ENCODE peak calls at places on chromosomes 12 and 14, in nine cellular contexts. One of them, this sample, is unnamed.
A peak's percentile ranks its signal among the peaks of the same experiment; 100 is the strongest.

GRCh38 chr12:131141483-131141882 is 187.8 kb downstream of the ADGRD1 start:
- DNase-seq in PC-9: no peak
- DNase-seq in NCI-H1092 treated with DMSO at 0.1 percent for 48 hours: no peak
- DNase-seq in foreskin fibroblast: no peak
- DNase-seq in esophagus squamous epithelium: no peak
- DNase-seq in GM04503: no peak
- DNase-seq in G401: no peak
- DNase-seq in iPS-NIHi11: no peak
- DNase-seq in heart left ventricle: no peak
- DNase-seq in this sample: no peak

GRCh38 chr12:123713398-123714301 is 1.5 kb downstream of the ATP6V0A2 start:
- DNase-seq in PC-9: no peak
- DNase-seq in heart left ventricle: no peak
- DNase-seq in G401: peak; percentile 40
- DNase-seq in foreskin fibroblast: no peak
- DNase-seq in esophagus squamous epithelium: no peak
- DNase-seq in iPS-NIHi11: no peak
- DNase-seq in GM04503: no peak
- DNase-seq in NCI-H1092 treated with DMSO at 0.1 percent for 48 hours: no peak
- DNase-seq in this sample: no peak

GRCh38 chr12:12506541-12506940 is 56.1 kb downstream of the DUSP16 start:
- DNase-seq in heart left ventricle: peak; percentile 27
- DNase-seq in esophagus squamous epithelium: no peak
- DNase-seq in iPS-NIHi11: no peak
- DNase-seq in PC-9: no peak
- DNase-seq in GM04503: peak; percentile 23
- DNase-seq in foreskin fibroblast: peak; percentile 37
- DNase-seq in G401: no peak
- DNase-seq in NCI-H1092 treated with DMSO at 0.1 percent for 48 hours: no peak
- DNase-seq in this sample: no peak

GRCh38 chr14:62696261-62696968 is 348.8 kb downstream of the KCNH5 start:
- DNase-seq in heart left ventricle: no peak
- DNase-seq in G401: no peak
- DNase-seq in foreskin fibroblast: no peak
- DNase-seq in NCI-H1092 treated with DMSO at 0.1 percent for 48 hours: no peak
- DNase-seq in esophagus squamous epithelium: no peak
- DNase-seq in PC-9: no peak
- DNase-seq in iPS-NIHi11: peak; percentile 62
- DNase-seq in GM04503: no peak
- DNase-seq in this sample: no peak

GRCh38 chr12:124564232-124564958 is 3.0 kb downstream of the NCOR2 start:
- DNase-seq in iPS-NIHi11: peak; percentile 50
- DNase-seq in G401: peak; percentile 31
- DNase-seq in PC-9: no peak
- DNase-seq in heart left ventricle: no peak
- DNase-seq in esophagus squamous epithelium: no peak
- DNase-seq in GM04503: no peak
- DNase-seq in NCI-H1092 treated with DMSO at 0.1 percent for 48 hours: no peak
- DNase-seq in foreskin fibroblast: no peak
- DNase-seq in this sample: no peak

GRCh38 chr12:24418157-24418556 is 468.7 kb upstream of the SOX5 start:
- DNase-seq in foreskin fibroblast: no peak
- DNase-seq in GM04503: no peak
- DNase-seq in iPS-NIHi11: no peak
- DNase-seq in esophagus squamous epithelium: no peak
- DNase-seq in PC-9: no peak
- DNase-seq in G401: no peak
- DNase-seq in heart left ventricle: no peak
- DNase-seq in NCI-H1092 treated with DMSO at 0.1 percent for 48 hours: no peak
- DNase-seq in this sample: no peak

GRCh38 chr14:22510527-22511110 is 78.4 kb downstream of the DAD1 start:
- DNase-seq in GM04503: peak; percentile 82
- DNase-seq in NCI-H1092 treated with DMSO at 0.1 percent for 48 hours: no peak
- DNase-seq in iPS-NIHi11: no peak
- DNase-seq in G401: no peak
- DNase-seq in foreskin fibroblast: no peak
- DNase-seq in PC-9: no peak
- DNase-seq in esophagus squamous epithelium: no peak
- DNase-seq in heart left ventricle: no peak
- DNase-seq in this sample: no peak

GRCh38 chr12:109833307-109834189 is at the start of gene TRPV4:
- DNase-seq in iPS-NIHi11: peak; percentile 94
- DNase-seq in PC-9: no peak
- DNase-seq in GM04503: no peak
- DNase-seq in NCI-H1092 treated with DMSO at 0.1 percent for 48 hours: no peak
- DNase-seq in G401: no peak
- DNase-seq in heart left ventricle: peak; percentile 20
- DNase-seq in esophagus squamous epithelium: no peak
- DNase-seq in foreskin fibroblast: peak; percentile 24
- DNase-seq in this sample: no peak

GRCh38 chr14:23636317-23637211 is at the start of gene DHRS2:
- DNase-seq in foreskin fibroblast: no peak
- DNase-seq in NCI-H1092 treated with DMSO at 0.1 percent for 48 hours: no peak
- DNase-seq in heart left ventricle: no peak
- DNase-seq in GM04503: no peak
- DNase-seq in PC-9: peak; percentile 81
- DNase-seq in iPS-NIHi11: no peak
- DNase-seq in G401: no peak
- DNase-seq in esophagus squamous epithelium: no peak
- DNase-seq in this sample: no peak

GRCh38 chr12:57816855-57817151 is 1.7 kb downstream of the AVIL start:
- DNase-seq in foreskin fibroblast: peak; percentile 58
- DNase-seq in GM04503: no peak
- DNase-seq in esophagus squamous epithelium: no peak
- DNase-seq in iPS-NIHi11: no peak
- DNase-seq in NCI-H1092 treated with DMSO at 0.1 percent for 48 hours: no peak
- DNase-seq in G401: no peak
- DNase-seq in heart left ventricle: peak; percentile 63
- DNase-seq in PC-9: no peak
- DNase-seq in this sample: no peak

GRCh38 chr14:51018521-51018920 is 74.2 kb upstream of the PYGL start:
- DNase-seq in G401: no peak
- DNase-seq in GM04503: no peak
- DNase-seq in iPS-NIHi11: no peak
- DNase-seq in foreskin fibroblast: peak; percentile 19
- DNase-seq in esophagus squamous epithelium: no peak
- DNase-seq in NCI-H1092 treated with DMSO at 0.1 percent for 48 hours: no peak
- DNase-seq in PC-9: no peak
- DNase-seq in heart left ventricle: no peak
- DNase-seq in this sample: no peak

GRCh38 chr14:61609143-61609851 is 86.0 kb upstream of the HIF1A start:
- DNase-seq in heart left ventricle: no peak
- DNase-seq in foreskin fibroblast: peak; percentile 80
- DNase-seq in G401: peak; percentile 89
- DNase-seq in GM04503: no peak
- DNase-seq in PC-9: no peak
- DNase-seq in NCI-H1092 treated with DMSO at 0.1 percent for 48 hours: peak; percentile 94
- DNase-seq in iPS-NIHi11: peak; percentile 42
- DNase-seq in esophagus squamous epithelium: no peak
- DNase-seq in this sample: no peak

GRCh38 chr12:54221402-54221984 is 32.7 kb upstream of the SMUG1 start:
- DNase-seq in esophagus squamous epithelium: no peak
- DNase-seq in G401: no peak
- DNase-seq in foreskin fibroblast: no peak
- DNase-seq in PC-9: no peak
- DNase-seq in NCI-H1092 treated with DMSO at 0.1 percent for 48 hours: no peak
- DNase-seq in GM04503: no peak
- DNase-seq in heart left ventricle: no peak
- DNase-seq in iPS-NIHi11: no peak
- DNase-seq in this sample: no peak

GRCh38 chr12:59904874-59905521 is 309.2 kb downstream of the SLC16A7 start:
- DNase-seq in GM04503: peak; percentile 90
- DNase-seq in G401: no peak
- DNase-seq in heart left ventricle: no peak
- DNase-seq in iPS-NIHi11: no peak
- DNase-seq in esophagus squamous epithelium: no peak
- DNase-seq in foreskin fibroblast: peak; percentile 89
- DNase-seq in NCI-H1092 treated with DMSO at 0.1 percent for 48 hours: no peak
- DNase-seq in PC-9: no peak
- DNase-seq in this sample: no peak

GRCh38 chr14:76396714-76397187 is 20.8 kb downstream of the ESRRB start:
- DNase-seq in GM04503: no peak
- DNase-seq in iPS-NIHi11: no peak
- DNase-seq in NCI-H1092 treated with DMSO at 0.1 percent for 48 hours: no peak
- DNase-seq in heart left ventricle: no peak
- DNase-seq in G401: no peak
- DNase-seq in esophagus squamous epithelium: no peak
- DNase-seq in foreskin fibroblast: no peak
- DNase-seq in PC-9: no peak
- DNase-seq in this sample: no peak

GRCh38 chr14:104350463-104351185 is 212.2 kb downstream of the KIF26A start:
- DNase-seq in G401: peak; percentile 10
- DNase-seq in heart left ventricle: no peak
- DNase-seq in foreskin fibroblast: no peak
- DNase-seq in PC-9: no peak
- DNase-seq in iPS-NIHi11: no peak
- DNase-seq in GM04503: no peak
- DNase-seq in NCI-H1092 treated with DMSO at 0.1 percent for 48 hours: peak; percentile 65
- DNase-seq in esophagus squamous epithelium: no peak
- DNase-seq in this sample: no peak

GRCh38 chr14:105974902-105975301 is 448.5 kb downstream of the TMEM121 start:
- DNase-seq in PC-9: no peak
- DNase-seq in heart left ventricle: no peak
- DNase-seq in G401: peak; percentile 2
- DNase-seq in foreskin fibroblast: no peak
- DNase-seq in iPS-NIHi11: no peak
- DNase-seq in GM04503: no peak
- DNase-seq in NCI-H1092 treated with DMSO at 0.1 percent for 48 hours: peak; percentile 57
- DNase-seq in esophagus squamous epithelium: no peak
- DNase-seq in this sample: no peak

GRCh38 chr12:10873374-10873773 is 10.7 kb downstream of the PRH1 start:
- DNase-seq in heart left ventricle: no peak
- DNase-seq in GM04503: peak; percentile 11
- DNase-seq in esophagus squamous epithelium: no peak
- DNase-seq in PC-9: no peak
- DNase-seq in foreskin fibroblast: no peak
- DNase-seq in NCI-H1092 treated with DMSO at 0.1 percent for 48 hours: no peak
- DNase-seq in G401: no peak
- DNase-seq in iPS-NIHi11: no peak
- DNase-seq in this sample: no peak

GRCh38 chr14:91372680-91373495 is 44.7 kb downstream of the CCDC88C start:
- DNase-seq in GM04503: no peak
- DNase-seq in esophagus squamous epithelium: no peak
- DNase-seq in heart left ventricle: no peak
- DNase-seq in iPS-NIHi11: no peak
- DNase-seq in PC-9: no peak
- DNase-seq in NCI-H1092 treated with DMSO at 0.1 percent for 48 hours: peak; percentile 65
- DNase-seq in foreskin fibroblast: no peak
- DNase-seq in G401: peak; percentile 97
- DNase-seq in this sample: no peak

GRCh38 chr14:68139466-68140110 is 320.0 kb downstream of the RAD51B start:
- DNase-seq in heart left ventricle: no peak
- DNase-seq in G401: no peak
- DNase-seq in foreskin fibroblast: no peak
- DNase-seq in esophagus squamous epithelium: no peak
- DNase-seq in NCI-H1092 treated with DMSO at 0.1 percent for 48 hours: peak; percentile 96
- DNase-seq in iPS-NIHi11: no peak
- DNase-seq in PC-9: no peak
- DNase-seq in GM04503: no peak
- DNase-seq in this sample: no peak

GRCh38 chr14:85943187-85943586 is 413.2 kb downstream of the FLRT2 start:
- DNase-seq in heart left ventricle: no peak
- DNase-seq in iPS-NIHi11: no peak
- DNase-seq in esophagus squamous epithelium: no peak
- DNase-seq in foreskin fibroblast: no peak
- DNase-seq in G401: no peak
- DNase-seq in PC-9: no peak
- DNase-seq in GM04503: no peak
- DNase-seq in NCI-H1092 treated with DMSO at 0.1 percent for 48 hours: no peak
- DNase-seq in this sample: no peak

This sample was measured in GOT3.